ENCODE peak calls at places on chromosomes 2 and 18, in ten cellular contexts. V, I, R, L, E, F, D, G, Z and K are unnamed samples.
A peak's percentile ranks its signal among the peaks of the same experiment; 100 is the strongest.

GRCh38 chr2:63865159-63865799 is 23.6 kb downstream of the UGP2 start:
- DNase-seq in G (no peak), F (no peak), V (no peak), Z (no peak), D (no peak), L (no peak), R (peak; percentile 31), E (no peak), I (no peak), K (no peak)

GRCh38 chr18:49444599-49444998 is 15.8 kb downstream of the DYM start:
- DNase-seq in V (no peak), R (no peak), L (no peak), Z (no peak), I (no peak), F (no peak), D (no peak), E (no peak), G (no peak), K (no peak)

GRCh38 chr2:157874997-157875719 is 972 bp downstream of the ACVR1 start:
- DNase-seq in G (peak; percentile 87), F (peak; percentile 46), R (peak; percentile 47), D (no peak), I (peak; percentile 29), L (no peak), E (no peak), Z (peak; percentile 90), V (peak; percentile 80), K (peak; percentile 47)

GRCh38 chr2:229104863-229105468 is 166.1 kb downstream of the PID1 start:
- DNase-seq in I (no peak), E (no peak), L (no peak), V (no peak), D (no peak), R (no peak), F (no peak), G (no peak), Z (no peak), K (no peak)

GRCh38 chr2:160061533-160062282 is 707 bp downstream of the PLA2R1 start:
- DNase-seq in I (peak; percentile 24), V (no peak), G (no peak), Z (no peak), D (no peak), F (no peak), R (no peak), L (no peak), E (no peak), K (peak; percentile 28)

GRCh38 chr2:106562232-106562631 is 75.1 kb downstream of the CD8B2 start:
- DNase-seq in D (no peak), E (no peak), I (no peak), G (no peak), Z (no peak), R (no peak), L (no peak), F (no peak), V (no peak), K (no peak)

GRCh38 chr2:96869281-96869823 is 528 bp downstream of the SEMA4C start:
- DNase-seq in G (peak; percentile 80), E (no peak), F (peak; percentile 74), L (no peak), R (peak; percentile 58), I (peak; percentile 87), Z (peak; percentile 94), D (no peak), V (no peak), K (peak; percentile 67)

GRCh38 chr2:240960963-240961876 is 37.2 kb upstream of the SNED1 start:
- DNase-seq in Z (peak; percentile 63), F (peak; percentile 11), L (no peak), R (no peak), E (no peak), G (peak; percentile 28), I (no peak), D (no peak), V (no peak), K (no peak)

GRCh38 chr2:74876081-74876886 is 42.4 kb downstream of the HK2 start:
- DNase-seq in D (peak; percentile 45), I (no peak), F (peak; percentile 55), E (peak; percentile 76), V (no peak), G (peak; percentile 47), Z (peak; percentile 86), L (peak; percentile 20), R (peak; percentile 51), K (peak; percentile 54)

GRCh38 chr2:8567469-8568108 is 114.3 kb upstream of the ID2 start:
- DNase-seq in G (no peak), V (no peak), Z (peak; percentile 56), E (no peak), L (no peak), R (no peak), D (no peak), I (no peak), F (no peak), K (no peak)

DNA sequence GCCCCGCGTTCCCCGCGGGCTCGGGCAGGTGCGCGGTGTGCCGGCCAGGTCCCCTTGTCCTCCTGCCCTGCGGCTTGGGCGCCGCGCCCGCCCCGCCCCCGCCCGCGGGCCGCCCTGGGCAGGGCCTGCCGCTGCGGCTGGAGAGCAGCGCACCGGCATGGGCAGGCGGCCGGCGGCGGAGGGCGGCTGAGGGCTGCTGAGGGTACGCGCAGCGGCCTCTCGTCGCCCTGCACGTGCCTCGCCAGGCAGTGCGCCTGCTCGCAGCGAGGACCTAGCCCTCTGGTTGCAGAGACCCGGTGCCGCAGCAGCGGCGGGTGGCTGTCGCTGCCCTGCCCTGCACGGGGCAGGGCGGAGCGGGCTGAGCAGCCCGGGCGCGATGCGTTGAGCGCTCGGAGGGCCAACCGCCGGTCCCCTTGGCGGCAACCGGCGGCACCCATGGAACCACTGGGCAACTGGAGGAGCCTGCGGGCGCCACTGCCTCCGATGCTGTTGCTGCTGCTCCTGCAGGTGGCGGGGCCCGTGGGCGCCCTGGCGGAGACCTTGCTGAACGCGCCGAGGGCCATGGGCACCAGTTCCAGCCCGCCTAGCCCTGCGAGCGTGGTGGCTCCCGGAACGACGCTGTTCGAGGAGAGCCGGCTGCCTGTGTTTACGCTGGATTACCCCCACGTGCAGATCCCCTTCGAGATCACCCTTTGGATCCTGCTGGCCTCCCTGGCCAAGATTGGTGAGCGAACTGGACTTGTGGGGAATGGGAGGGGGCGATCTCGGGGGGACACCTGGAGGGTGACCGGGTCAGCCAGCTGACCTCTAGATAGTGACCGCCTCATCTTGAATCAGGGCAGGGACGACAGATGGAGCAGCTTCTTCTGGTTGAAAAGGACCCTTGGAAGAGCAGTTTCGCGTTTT is at the start of gene SLC9A2:
- DNase-seq in D (no peak), L (no peak), I (peak; percentile 14), E (peak; percentile 29), Z (no peak), F (no peak), G (no peak), R (peak; percentile 60), V (no peak), K (peak; percentile 57)
- TF ChIP-seq CTCF in D (no peak), L (no peak), I (no peak), E (no peak), Z (no peak), F (no peak), G (no peak), R (no peak), V (no peak), K (no peak)

GRCh38 chr2:45439788-45440773 is 171.0 kb downstream of the SRBD1 start:
- DNase-seq in F (no peak), I (no peak), Z (no peak), R (no peak), L (peak; percentile 12), D (no peak), V (no peak), E (peak; percentile 17), G (no peak), K (no peak)
- TF ChIP-seq CTCF in F (no peak), I (no peak), Z (no peak), R (no peak), L (no peak), D (no peak), V (peak; percentile 38), E (peak; percentile 8), G (peak; percentile 28), K (no peak)

DNA sequence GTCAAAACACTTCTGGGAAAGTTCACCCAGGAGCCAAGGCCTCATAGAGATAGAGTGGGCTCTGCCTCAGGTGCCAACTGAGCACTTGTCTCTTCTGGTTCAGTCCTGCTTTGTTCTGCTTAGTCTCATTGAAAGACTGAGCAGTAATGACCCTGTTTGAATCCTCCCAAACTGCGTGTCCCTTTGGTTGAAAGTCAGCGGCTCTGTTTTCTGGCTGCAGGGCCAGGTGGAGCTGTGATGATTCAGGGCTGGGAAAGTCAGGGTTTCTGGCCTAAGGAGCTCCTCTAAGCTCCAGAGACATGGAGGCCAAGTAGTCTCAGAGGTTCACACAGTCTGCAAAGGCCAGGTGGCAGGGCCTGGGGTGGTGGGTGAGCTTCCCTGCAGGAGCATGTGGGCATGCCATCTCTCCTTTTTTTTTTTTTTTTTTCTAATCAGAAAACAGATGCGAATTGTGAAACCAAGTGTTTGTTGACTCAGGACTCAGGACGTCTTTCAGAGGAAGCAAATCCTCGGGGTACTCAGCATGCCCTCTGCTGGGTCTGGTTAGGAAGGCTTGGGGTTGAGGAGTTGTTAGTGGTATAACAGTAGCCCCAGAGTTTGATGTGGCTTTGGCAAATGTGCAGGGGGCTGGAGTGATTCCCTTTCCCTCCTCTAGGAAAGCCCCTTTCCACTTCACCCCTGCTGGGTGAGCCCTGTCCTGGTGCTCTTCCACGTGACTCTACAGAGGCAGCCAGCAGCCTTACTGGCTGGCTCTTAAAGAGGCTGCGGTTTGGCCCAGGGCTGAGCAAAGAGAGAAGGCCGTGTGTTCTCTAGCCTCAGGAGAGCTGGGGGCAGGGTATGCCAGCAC is 38.3 kb downstream of the TMEM17 start:
- DNase-seq in D (no peak), Z (no peak), V (no peak), E (no peak), I (no peak), L (no peak), F (peak; percentile 62), G (peak; percentile 81), R (no peak), K (no peak)
- TF ChIP-seq CTCF in D (no peak), Z (no peak), V (peak; percentile 8), E (no peak), I (no peak), L (no peak), F (no peak), G (no peak), R (no peak), K (no peak)

GRCh38 chr2:38592951-38593350 is 9.8 kb downstream of the HNRNPLL start:
- DNase-seq in D (no peak), F (no peak), R (no peak), L (no peak), G (no peak), E (no peak), V (no peak), Z (no peak), I (no peak), K (no peak)

GRCh38 chr2:38591152-38591551 is 11.6 kb downstream of the HNRNPLL start:
- DNase-seq in Z (no peak), L (no peak), F (no peak), E (no peak), I (no peak), R (no peak), G (no peak), V (no peak), D (no peak), K (no peak)

GRCh38 chr2:38586926-38587325 is 15.8 kb downstream of the HNRNPLL start:
- DNase-seq in D (no peak), Z (no peak), F (no peak), G (no peak), E (no peak), I (no peak), L (no peak), V (no peak), R (no peak), K (no peak)

DNA sequence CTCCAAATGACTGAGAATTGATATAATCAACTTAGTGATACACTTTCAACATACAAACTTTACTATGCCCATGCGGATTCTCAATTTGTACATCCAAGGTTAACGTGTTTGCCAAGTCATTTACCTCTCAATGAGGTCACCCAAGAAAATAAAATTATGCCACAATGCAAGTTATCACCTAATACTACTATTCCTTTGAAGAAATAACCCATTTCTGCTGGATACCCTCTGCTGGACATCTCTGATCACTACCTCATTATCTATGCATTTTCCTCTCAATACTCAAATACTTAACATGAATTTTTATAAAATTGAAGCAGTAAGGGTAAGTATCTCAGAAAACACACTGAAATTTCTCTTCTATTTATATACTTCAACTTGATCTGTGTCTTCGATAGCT is 12.7 kb downstream of the HNRNPLL start:
- DNase-seq in I (no peak), G (no peak), V (no peak), R (no peak), D (no peak), F (no peak), E (no peak), Z (no peak), L (no peak), K (no peak)
- TF ChIP-seq CTCF in I (no peak), G (peak; percentile 43), V (peak; percentile 36), R (no peak), D (peak; percentile 25), F (no peak), E (no peak), Z (no peak), L (no peak), K (no peak)